ENCODE peak calls at places on chromosomes 11 and 22, in four cellular contexts. O is astrocyte of the cerebellum, D is iPS-NIHi11, Q is GM19239. L is an unnamed sample.

GRCh38 chr11:35178862-35179261 is 39.9 kb downstream of the CD44 start:
- DNase-seq in D (no peak), Q (no peak), O (no peak), L (no peak)

GRCh38 chr22:19772673-19773469 is 12.3 kb downstream of the TBX1 start:
- DNase-seq in D (no peak), O (no peak), Q (peak; percentile 60), L (no peak)

GRCh38 chr11:33476945-33477584 is 219.9 kb downstream of the HIPK3 start:
- DNase-seq in Q (no peak), D (no peak), O (no peak), L (no peak)

GRCh38 chr22:21970037-21970799 is 12.4 kb downstream of the TOP3B start:
- DNase-seq in Q (no peak), D (no peak), O (no peak), L (no peak)

GRCh38 chr22:23849009-23850006 is 8.4 kb upstream of the SLC2A11 start:
- DNase-seq in O (no peak), D (peak; percentile 93), Q (peak; percentile 77), L (peak; percentile 77)

GRCh38 chr11:112525270-112525669 is 264.6 kb upstream of the PLET1 start:
- DNase-seq in Q (no peak), D (no peak), O (peak; percentile 48), L (no peak)

GRCh38 chr11:114738954-114739353 is 60.6 kb downstream of the NXPE2 start:
- DNase-seq in D (peak; percentile 45), Q (peak; percentile 8), O (peak; percentile 26), L (no peak)

GRCh38 chr11:112590778-112591177 is 330.1 kb upstream of the PLET1 start:
- DNase-seq in Q (no peak), D (peak; percentile 14), O (no peak), L (no peak)

GRCh38 chr11:87432006-87432405 is 394.3 kb downstream of the TMEM135 start:
- DNase-seq in O (peak; percentile 53), Q (no peak), D (no peak), L (no peak)

GRCh38 chr11:96967616-96968015 is 577.8 kb downstream of the JRKL start:
- DNase-seq in O (no peak), D (no peak), Q (no peak), L (no peak)

GRCh38 chr11:105670811-105671210 is 60.9 kb downstream of the GRIA4 start:
- DNase-seq in D (no peak), O (no peak), Q (no peak), L (no peak)

L was measured in effector CD8-positive, alpha-beta T cell.